ENCODE peak calls at places on chromosomes 12 and 14, in six cellular contexts. A, X, C, Z, R and F are unnamed samples.

GRCh38 chr12:122836027-122836921 is 1.0 kb downstream of the HIP1R start:
- DNase-seq in X (peak), C (no peak), Z (peak), A (no peak), R (peak), F (peak)

GRCh38 chr14:104479901-104480300 is 99.7 kb upstream of the C14orf180 start:
- DNase-seq in R (no peak), C (no peak), A (no peak), X (no peak), Z (no peak), F (no peak)

GRCh38 chr14:69501362-69501964 is 16.9 kb downstream of the PLEKHD1 start:
- DNase-seq in Z (peak), C (no peak), R (no peak), A (no peak), X (no peak), F (no peak)

GRCh38 chr14:54929556-54929955 is 26.9 kb upstream of the GCH1 start:
- DNase-seq in X (no peak), R (no peak), Z (no peak), A (no peak), C (no peak), F (no peak)

GRCh38 chr12:6553051-6553868 is 2.6 kb downstream of the IFFO1 start:
- DNase-seq in X (no peak), Z (peak), R (no peak), A (no peak), C (no peak), F (no peak)

GRCh38 chr12:25054783-25055144 is 105.9 kb upstream of the BCAT1 start:
- DNase-seq in C (no peak), Z (peak), X (peak), A (no peak), R (no peak), F (no peak)

GRCh38 chr12:112870267-112870980 is 36.3 kb upstream of the OAS1 start:
- DNase-seq in A (no peak), X (no peak), C (no peak), Z (no peak), R (no peak), F (no peak)

GRCh38 chr14:74507796-74508195 is 14.2 kb downstream of the ISCA2 start:
- DNase-seq in Z (no peak), R (no peak), A (no peak), C (no peak), X (no peak), F (no peak)

GRCh38 chr12:64746663-64747062 is 12.5 kb downstream of the GNS start:
- DNase-seq in A (no peak), C (no peak), Z (peak), R (no peak), X (no peak), F (no peak)

GRCh38 chr14:51852541-51852940 is 7.9 kb upstream of the GNG2 start:
- DNase-seq in A (no peak), R (no peak), C (no peak), Z (peak), X (no peak), F (no peak)
- TF ChIP-seq BHLHE40 in A (no peak), R (no peak), C (no peak), Z (no peak), X (no peak), F (no peak)

DNA sequence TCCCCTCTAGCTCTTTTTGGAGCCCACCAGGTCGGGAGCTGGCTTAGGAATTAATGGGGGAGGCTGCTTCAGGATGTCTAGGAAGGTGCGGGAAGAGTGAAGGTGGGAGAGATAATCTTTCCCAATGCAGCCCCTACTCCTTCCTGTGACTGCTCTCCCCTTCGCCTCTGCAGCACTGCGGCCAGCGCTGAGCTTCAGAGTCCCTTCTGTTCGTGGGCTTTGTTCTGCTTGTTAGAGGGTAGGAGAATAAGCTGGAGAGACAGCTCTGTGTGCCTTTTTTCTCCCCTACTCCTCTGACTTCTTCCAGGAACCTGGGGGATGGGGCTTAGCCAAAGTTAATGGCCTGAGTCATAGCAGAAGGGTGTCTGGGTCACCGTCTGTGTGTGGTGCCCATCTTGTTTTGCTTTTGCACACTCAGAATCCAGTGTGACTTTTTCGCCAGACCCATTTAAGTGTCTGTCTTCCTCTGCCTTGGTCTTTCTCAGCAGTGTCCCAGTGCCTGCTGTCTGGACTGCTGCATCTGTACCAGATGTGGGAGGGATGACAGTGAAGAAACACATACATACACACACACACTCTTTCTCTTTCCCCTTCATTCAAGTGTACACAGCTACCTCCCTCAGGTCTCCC is 3.0 kb downstream of the KIF5A start:
- DNase-seq in A (no peak), R (no peak), Z (peak), X (peak), C (no peak), F (no peak)
- TF ChIP-seq BHLHE40 in A (no peak), R (no peak), Z (no peak), X (no peak), C (no peak), F (no peak)

GRCh38 chr12:10363922-10364838 is 25.7 kb downstream of the KLRK1 start:
- DNase-seq in R (peak), X (peak), A (no peak), C (no peak), Z (peak), F (peak)
- TF ChIP-seq BHLHE40 in R (no peak), X (peak), A (no peak), C (no peak), Z (no peak), F (peak)

DNA sequence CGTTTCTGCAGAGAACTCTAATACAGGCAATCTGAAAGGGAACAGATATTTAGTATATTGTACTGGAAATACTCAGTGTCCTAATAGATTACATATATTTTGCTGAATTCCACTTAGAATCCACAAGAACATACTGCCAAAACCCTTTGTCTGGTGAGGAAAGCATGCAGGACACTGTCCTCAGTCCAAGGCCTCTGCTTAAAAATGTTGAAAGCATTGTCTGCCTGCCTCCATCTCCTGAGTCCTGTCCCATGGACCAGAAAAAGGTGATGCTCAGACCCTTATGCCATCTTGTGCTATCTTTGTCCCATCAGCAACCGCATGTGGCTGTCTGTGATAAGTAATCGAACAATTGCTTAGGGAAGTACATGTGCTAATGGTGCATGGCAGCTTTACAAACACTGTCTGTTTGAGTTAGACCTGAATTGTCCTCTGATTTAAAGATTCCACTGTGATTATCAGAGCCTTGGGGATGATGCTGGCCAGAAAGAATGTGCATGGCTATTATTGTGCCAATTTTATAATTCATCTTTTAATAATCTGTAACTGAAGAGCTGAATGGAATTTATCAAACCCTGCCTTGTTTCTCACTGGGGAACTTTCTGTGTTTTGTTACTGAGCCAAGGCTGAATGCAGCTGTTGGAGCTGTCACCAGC is 177.4 kb downstream of the DACT1 start:
- DNase-seq in C (no peak), R (no peak), X (no peak), A (no peak), Z (peak), F (no peak)
- TF ChIP-seq BHLHE40 in C (no peak), R (no peak), X (no peak), A (no peak), Z (no peak), F (no peak)

GRCh38 chr12:131894981-131895639 is 688 bp downstream of the ULK1 start:
- DNase-seq in C (peak), Z (no peak), R (no peak), A (no peak), X (no peak), F (no peak)
- TF ChIP-seq BHLHE40 in C (no peak), Z (no peak), R (no peak), A (no peak), X (no peak), F (no peak)

DNA sequence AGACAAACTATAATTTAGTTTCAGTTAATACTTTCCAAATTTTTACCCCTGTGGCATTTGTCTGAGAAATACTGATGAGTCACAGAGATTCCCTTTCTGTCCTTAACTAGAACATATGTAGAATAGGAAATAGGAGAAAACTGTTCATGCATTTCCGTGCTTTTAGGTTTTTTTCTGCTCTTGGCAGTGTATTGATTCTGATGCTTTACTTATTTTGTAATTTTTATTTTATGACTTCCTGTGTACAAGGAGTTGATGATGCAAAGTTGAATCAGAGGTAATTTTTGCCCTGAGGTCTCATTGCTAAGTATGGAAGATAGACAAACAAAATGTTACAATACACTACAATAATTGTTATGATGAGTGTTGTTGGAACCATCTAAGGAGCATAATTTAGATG is 23.1 kb downstream of the MNAT1 start:
- DNase-seq in A (no peak), X (no peak), R (no peak), C (no peak), Z (peak), F (no peak)
- TF ChIP-seq BHLHE40 in A (no peak), X (no peak), R (no peak), C (no peak), Z (no peak), F (no peak)